ENCODE peak calls at places on chromosomes 6 and 20, in four cellular contexts. A, G, D and Y are unnamed samples.

GRCh38 chr20:23449400-23449799 is 3.3 kb downstream of the CST11 start:
- DNase-seq in A (no peak), G (no peak), D (no peak), Y (no peak)

GRCh38 chr6:36545767-36546663 is 1.3 kb downstream of the STK38 start:
- DNase-seq in A (no peak), G (peak; percentile 55), D (no peak), Y (no peak)

GRCh38 chr6:143401060-143401426 is 49.5 kb downstream of the ADAT2 start:
- DNase-seq in A (no peak), G (no peak), D (no peak), Y (no peak)

GRCh38 chr6:125554456-125554855 is 195.0 kb upstream of the HEY2 start:
- DNase-seq in A (no peak), G (no peak), D (no peak), Y (no peak)

GRCh38 chr20:34215711-34216381 is 25.4 kb upstream of the ASIP start:
- DNase-seq in A (peak; percentile 55), G (peak; percentile 84), D (peak; percentile 88), Y (peak; percentile 78)

GRCh38 chr6:138833819-138834539 is 38.1 kb downstream of the ECT2L start:
- DNase-seq in A (no peak), G (no peak), D (no peak), Y (no peak)

GRCh38 chr6:80382796-80383195 is 276.3 kb downstream of the BCKDHB start:
- DNase-seq in A (no peak), G (no peak), D (no peak), Y (no peak)

GRCh38 chr20:6178537-6178936 is 55.7 kb upstream of the FERMT1 start:
- DNase-seq in A (no peak), G (peak; percentile 52), D (no peak), Y (no peak)

GRCh38 chr6:102766946-102767345 is 1373.4 kb downstream of the GRIK2 start:
- DNase-seq in A (no peak), G (peak; percentile 50), D (no peak), Y (no peak)

GRCh38 chr6:20584100-20584731 is 50.0 kb downstream of the CDKAL1 start:
- DNase-seq in A (no peak), G (no peak), D (no peak), Y (no peak)

GRCh38 chr6:121951918-121952379 is 447.5 kb upstream of the HSF2 start:
- DNase-seq in A (no peak), G (no peak), D (no peak), Y (no peak)

GRCh38 chr6:26416288-26416687 is 14.2 kb downstream of the BTN3A1 start:
- DNase-seq in A (no peak), G (no peak), D (no peak), Y (no peak)

GRCh38 chr6:147651249-147652063 is 143.0 kb downstream of the SAMD5 start:
- DNase-seq in A (no peak), G (no peak), D (no peak), Y (no peak)

GRCh38 chr6:83838727-83839126 is 14.4 kb upstream of the RIPPLY2 start:
- DNase-seq in A (no peak), G (no peak), D (no peak), Y (no peak)

GRCh38 chr6:142934190-142934589 is 10.8 kb downstream of the HIVEP2 start:
- DNase-seq in A (no peak), G (no peak), D (no peak), Y (no peak)

GRCh38 chr6:113414511-113414910 is 442.6 kb upstream of the MARCKS start:
- DNase-seq in A (no peak), G (peak; percentile 85), D (no peak), Y (no peak)